ENCODE peak calls at places on chromosome 16, in eight cellular contexts. R, A, E, U, K, V, O and W are unnamed samples.

GRCh38 chr16:89922477-89922883 is 662 bp upstream of the TUBB3 start:
- DNase-seq in R (peak), A (no peak), E (peak), U (peak), K (peak), V (peak), O (no peak), W (no peak)

GRCh38 chr16:85329059-85329812 is 217.0 kb upstream of the CIBAR2 start:
- DNase-seq in R (no peak), A (no peak), E (peak), U (peak), K (no peak), V (no peak), O (no peak), W (no peak)

GRCh38 chr16:67137605-67138004 is 13.2 kb downstream of the B3GNT9 start:
- DNase-seq in R (no peak), A (no peak), E (no peak), U (no peak), K (no peak), V (no peak), O (no peak), W (no peak)

GRCh38 chr16:67807148-67807682 is 526 bp downstream of the TSNAXIP1 start:
- DNase-seq in R (no peak), A (no peak), E (no peak), U (no peak), K (no peak), V (no peak), O (no peak), W (no peak)

GRCh38 chr16:68704232-68704867 is 32.7 kb upstream of the CDH1 start:
- DNase-seq in R (peak), A (peak), E (peak), U (peak), K (peak), V (peak), O (peak), W (peak)

GRCh38 chr16:35735403-35736251 is 2276.2 kb downstream of the TP53TG3F start:
- DNase-seq in R (no peak), A (no peak), E (no peak), U (no peak), K (no peak), V (peak), O (no peak), W (no peak)

GRCh38 chr16:28915181-28915580 is 9.9 kb downstream of the RABEP2 start:
- DNase-seq in R (peak), A (no peak), E (no peak), U (peak), K (peak), V (peak), O (no peak), W (no peak)

GRCh38 chr16:12544477-12545291 is 259.0 kb downstream of the CPPED1 start:
- DNase-seq in R (no peak), A (peak), E (no peak), U (no peak), K (no peak), V (no peak), O (no peak), W (no peak)

GRCh38 chr16:7405166-7405565 is 72.5 kb downstream of the RBFOX1 start:
- DNase-seq in R (peak), A (no peak), E (no peak), U (no peak), K (no peak), V (no peak), O (no peak), W (no peak)

GRCh38 chr16:20984019-20984418 is 83.4 kb downstream of the LYRM1 start:
- DNase-seq in R (no peak), A (no peak), E (no peak), U (no peak), K (no peak), V (no peak), O (no peak), W (no peak)

GRCh38 chr16:49940464-49941224 is 84.4 kb upstream of the CNEP1R1 start:
- DNase-seq in R (no peak), A (no peak), E (no peak), U (no peak), K (no peak), V (no peak), O (no peak), W (no peak)

GRCh38 chr16:83911290-83911689 is 12.4 kb downstream of the MLYCD start:
- DNase-seq in R (no peak), A (no peak), E (no peak), U (no peak), K (no peak), V (peak), O (no peak), W (no peak)

GRCh38 chr16:49373504-49373903 is at the start of gene C16orf78:
- DNase-seq in R (no peak), A (no peak), E (no peak), U (no peak), K (no peak), V (no peak), O (no peak), W (no peak)

GRCh38 chr16:64983226-64983625 is 138.6 kb downstream of the CDH11 start:
- DNase-seq in R (peak), A (no peak), E (no peak), U (no peak), K (no peak), V (no peak), O (no peak), W (no peak)

GRCh38 chr16:88524973-88525662 is 45.1 kb upstream of the ZC3H18 start:
- DNase-seq in R (no peak), A (peak), E (no peak), U (no peak), K (no peak), V (no peak), O (no peak), W (no peak)

GRCh38 chr16:11624645-11625607 is 38.2 kb upstream of the LITAF start:
- DNase-seq in R (peak), A (peak), E (no peak), U (peak), K (no peak), V (peak), O (no peak), W (no peak)

GRCh38 chr16:57507414-57508083 is 21.3 kb upstream of the DOK4 start:
- DNase-seq in R (no peak), A (no peak), E (no peak), U (no peak), K (no peak), V (peak), O (no peak), W (no peak)

GRCh38 chr16:49183911-49184310 is 97.7 kb downstream of the CBLN1 start:
- DNase-seq in R (no peak), A (no peak), E (peak), U (no peak), K (no peak), V (no peak), O (no peak), W (no peak)

GRCh38 chr16:57591086-57591869 is 37.2 kb upstream of the ADGRG1 start:
- DNase-seq in R (peak), A (peak), E (peak), U (peak), K (peak), V (peak), O (peak), W (peak)

GRCh38 chr16:11085025-11085485 is 140.7 kb downstream of the CLEC16A start:
- DNase-seq in R (peak), A (no peak), E (no peak), U (no peak), K (no peak), V (no peak), O (no peak), W (no peak)

GRCh38 chr16:20901068-20901440 is 483 bp downstream of the LYRM1 start:
- DNase-seq in R (no peak), A (peak), E (no peak), U (no peak), K (no peak), V (peak), O (peak), W (peak)

GRCh38 chr16:17831330-17831729 is 360.6 kb upstream of the XYLT1 start:
- DNase-seq in R (peak), A (no peak), E (no peak), U (no peak), K (no peak), V (no peak), O (no peak), W (no peak)

GRCh38 chr16:77148121-77148520 is 42.9 kb upstream of the MON1B start:
- DNase-seq in R (no peak), A (no peak), E (no peak), U (no peak), K (no peak), V (no peak), O (no peak), W (no peak)

GRCh38 chr16:27748868-27749546 is 199.1 kb downstream of the KATNIP start:
- DNase-seq in R (peak), A (peak), E (peak), U (peak), K (peak), V (peak), O (peak), W (peak)

GRCh38 chr16:49468611-49469322 is 95.2 kb downstream of the C16orf78 start:
- DNase-seq in R (no peak), A (no peak), E (no peak), U (no peak), K (no peak), V (no peak), O (no peak), W (no peak)

GRCh38 chr16:85051710-85052082 is 24.1 kb downstream of the KIAA0513 start:
- DNase-seq in R (no peak), A (no peak), E (no peak), U (no peak), K (no peak), V (no peak), O (no peak), W (no peak)

GRCh38 chr16:728131-728889 is 1.4 kb downstream of the HAGHL start:
- DNase-seq in R (peak), A (peak), E (peak), U (peak), K (no peak), V (peak), O (peak), W (peak)
- H3K4me3 ChIP-seq in R (peak), A (no peak), E (peak), U (peak), K (peak), V (peak), O (peak), W (no peak)

DNA sequence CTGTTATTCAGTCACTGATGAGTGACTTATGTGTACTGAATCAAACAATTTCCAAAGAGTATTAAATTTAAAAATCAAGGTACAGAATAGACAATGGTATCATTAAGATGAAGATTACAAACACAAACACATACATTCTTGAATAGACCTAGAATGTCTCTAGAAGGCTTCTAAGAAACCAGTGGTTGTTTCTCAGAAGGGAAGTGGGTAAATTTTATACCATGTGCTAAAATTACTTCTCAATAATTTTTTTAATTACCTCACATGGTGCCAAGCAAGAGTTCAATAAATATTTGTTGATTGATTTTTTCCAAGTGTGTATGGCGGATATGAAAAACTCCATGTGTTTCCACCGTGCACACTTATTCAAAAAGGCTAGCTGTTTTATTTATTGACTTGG is 6.4 kb downstream of the DYNLRB2 start:
- DNase-seq in R (no peak), A (peak), E (no peak), U (no peak), K (no peak), V (no peak), O (no peak), W (no peak)
- H3K4me3 ChIP-seq in R (no peak), A (no peak), E (no peak), U (no peak), K (no peak), V (no peak), O (no peak), W (no peak)

DNA sequence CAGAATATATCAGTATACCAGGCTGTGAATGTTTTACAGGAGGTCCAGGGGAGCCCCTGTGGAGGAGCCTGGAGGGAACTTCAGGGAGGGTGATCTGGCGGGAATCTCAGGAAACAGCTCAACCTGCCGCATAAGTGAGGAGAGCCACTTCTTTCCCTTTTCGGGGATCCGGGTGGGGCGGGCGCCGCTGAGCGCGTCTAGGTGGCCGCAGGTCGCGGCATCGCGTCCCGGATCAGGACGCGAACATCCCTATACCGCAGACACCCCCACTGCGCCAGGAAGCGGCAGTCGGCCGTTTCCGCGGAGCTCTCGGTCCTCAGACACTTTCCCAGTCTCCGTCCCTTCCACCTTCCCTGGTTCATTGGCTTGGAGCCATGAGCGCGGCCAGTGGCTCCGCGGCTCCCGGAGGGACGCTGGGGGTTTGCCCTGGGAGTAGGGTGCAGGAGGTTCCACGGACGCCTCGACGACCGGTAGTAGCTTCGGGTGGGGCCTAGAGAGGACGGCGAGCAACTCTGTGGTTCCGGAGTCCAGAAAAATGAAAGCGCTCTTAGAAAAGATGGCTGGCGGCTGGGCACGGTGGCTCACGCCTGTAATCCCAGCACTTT is 3.1 kb upstream of the ZNF764 start:
- DNase-seq in R (no peak), A (peak), E (peak), U (no peak), K (no peak), V (peak), O (no peak), W (no peak)
- H3K4me3 ChIP-seq in R (peak), A (peak), E (peak), U (peak), K (peak), V (peak), O (peak), W (no peak)

DNA sequence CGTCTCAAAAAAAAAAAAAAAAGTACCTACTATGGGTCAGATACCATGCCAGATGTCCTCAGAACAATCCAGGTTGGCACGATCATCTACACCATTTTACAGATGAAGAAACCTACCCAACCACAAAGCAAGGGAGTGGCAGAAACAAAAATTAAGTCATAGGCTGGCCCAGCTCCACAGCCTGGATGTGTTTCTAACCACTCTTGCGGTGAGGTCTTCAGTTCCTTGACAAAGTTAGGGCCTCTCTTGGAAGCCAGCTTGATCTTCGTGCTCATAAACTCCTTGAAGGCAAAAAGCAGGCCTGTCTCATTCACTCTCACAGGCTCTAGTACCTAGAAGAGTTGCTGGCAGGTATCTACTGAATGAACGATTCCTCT is 6.2 kb downstream of the GGA2 start:
- DNase-seq in R (peak), A (no peak), E (no peak), U (no peak), K (peak), V (peak), O (no peak), W (no peak)
- H3K4me3 ChIP-seq in R (no peak), A (no peak), E (no peak), U (peak), K (no peak), V (peak), O (no peak), W (peak)

GRCh38 chr16:8676737-8677375 is 2.4 kb downstream of the ABAT start:
- DNase-seq in R (no peak), A (no peak), E (no peak), U (no peak), K (no peak), V (no peak), O (no peak), W (no peak)

GRCh38 chr16:8677481-8677880 is 3.1 kb downstream of the ABAT start:
- DNase-seq in R (peak), A (no peak), E (no peak), U (peak), K (no peak), V (peak), O (no peak), W (no peak)

GRCh38 chr16:8676160-8676547 is 1.7 kb downstream of the ABAT start:
- DNase-seq in R (no peak), A (no peak), E (no peak), U (no peak), K (no peak), V (no peak), O (no peak), W (no peak)

GRCh38 chr16:8679156-8679555 is 4.7 kb downstream of the ABAT start:
- DNase-seq in R (no peak), A (no peak), E (no peak), U (no peak), K (no peak), V (no peak), O (no peak), W (no peak)

GRCh38 chr16:8678068-8678927 is 3.9 kb downstream of the ABAT start:
- DNase-seq in R (peak), A (no peak), E (no peak), U (peak), K (peak), V (peak), O (no peak), W (no peak)
- H3K4me3 ChIP-seq in R (no peak), A (no peak), E (no peak), U (no peak), K (no peak), V (no peak), O (no peak), W (no peak)

GRCh38 chr16:86512301-86512859 is 2.1 kb downstream of the FOXF1 start:
- DNase-seq in R (no peak), A (no peak), E (no peak), U (peak), K (no peak), V (peak), O (no peak), W (no peak)
- H3K4me3 ChIP-seq in R (peak), A (no peak), E (peak), U (no peak), K (peak), V (no peak), O (no peak), W (no peak)